ENCODE peak calls at places on chromosomes 7 and 10, in four cellular contexts. U is SK-N-SH, O is hepatocyte, A is mammary epithelial cell. R is an unnamed sample. For H4K20me1 and H3K4me1, the result is how much of the 10 kb centered on the place peaks cover.

GRCh38 chr10:124734311-124735166 is 9.6 kb downstream of the FAM53B start:
- DNase-seq in U (no peak), O (peak), A (no peak), R (peak)

GRCh38 chr7:15685358-15686181 is 913 bp downstream of the MEOX2 start:
- DNase-seq in U (peak), O (peak), A (peak), R (no peak)

GRCh38 chr7:99525713-99526440 is 21.4 kb downstream of the ZKSCAN5 start:
- DNase-seq in U (no peak), O (no peak), A (no peak), R (no peak)

GRCh38 chr10:124955872-124956271 is 13.9 kb downstream of the ZRANB1 start:
- DNase-seq in U (no peak), O (no peak), A (no peak), R (no peak)

GRCh38 chr10:127349737-127350136 is 153.3 kb upstream of the INSYN2A start:
- DNase-seq in U (no peak), O (no peak), A (no peak), R (no peak)

GRCh38 chr10:113930482-113931057 is 76.1 kb downstream of the NHLRC2 start:
- DNase-seq in U (no peak), O (no peak), A (no peak), R (no peak)

GRCh38 chr7:87474533-87475358 is 734 bp downstream of the ABCB4 start:
- DNase-seq in U (peak), O (peak), A (no peak), R (no peak)

GRCh38 chr10:133071801-133072595 is 15.7 kb upstream of the ADGRA1 start:
- DNase-seq in U (peak), O (no peak), A (no peak), R (no peak)

GRCh38 chr7:74051629-74052410 is 23.8 kb downstream of the ELN start:
- DNase-seq in U (peak), O (peak), A (no peak), R (peak)

GRCh38 chr7:134890246-134891240 is 95.8 kb upstream of the AGBL3 start:
- DNase-seq in U (peak), O (peak), A (peak), R (no peak)

GRCh38 chr7:77262311-77262710 is 62.7 kb upstream of the FGL2 start:
- DNase-seq in U (no peak), O (no peak), A (no peak), R (no peak)

GRCh38 chr7:114007391-114007790 is 88.6 kb upstream of the PPP1R3A start:
- DNase-seq in U (no peak), O (no peak), A (no peak), R (no peak)

GRCh38 chr7:29214816-29215215 is 20.2 kb downstream of the CHN2 start:
- DNase-seq in U (no peak), O (no peak), A (no peak), R (no peak)

GRCh38 chr10:69955211-69955805 is 97.3 kb upstream of the MACROH2A2 start:
- DNase-seq in U (no peak), O (no peak), A (no peak), R (no peak)

GRCh38 chr10:60958892-60959601 is 15.1 kb upstream of the RHOBTB1 start:
- DNase-seq in U (no peak), O (peak), A (no peak), R (no peak)

GRCh38 chr10:102781921-102782542 is 38.3 kb downstream of the WBP1L start:
- DNase-seq in U (no peak), O (no peak), A (peak), R (no peak)

GRCh38 chr10:102783541-102783930 is 39.8 kb downstream of the WBP1L start:
- DNase-seq in U (no peak), O (no peak), A (peak), R (no peak)

GRCh38 chr10:102781089-102781920 is 37.6 kb downstream of the WBP1L start:
- DNase-seq in U (no peak), O (peak), A (no peak), R (no peak)

GRCh38 chr10:102780246-102780645 is 36.5 kb downstream of the WBP1L start:
- DNase-seq in U (no peak), O (no peak), A (peak), R (no peak)

DNA sequence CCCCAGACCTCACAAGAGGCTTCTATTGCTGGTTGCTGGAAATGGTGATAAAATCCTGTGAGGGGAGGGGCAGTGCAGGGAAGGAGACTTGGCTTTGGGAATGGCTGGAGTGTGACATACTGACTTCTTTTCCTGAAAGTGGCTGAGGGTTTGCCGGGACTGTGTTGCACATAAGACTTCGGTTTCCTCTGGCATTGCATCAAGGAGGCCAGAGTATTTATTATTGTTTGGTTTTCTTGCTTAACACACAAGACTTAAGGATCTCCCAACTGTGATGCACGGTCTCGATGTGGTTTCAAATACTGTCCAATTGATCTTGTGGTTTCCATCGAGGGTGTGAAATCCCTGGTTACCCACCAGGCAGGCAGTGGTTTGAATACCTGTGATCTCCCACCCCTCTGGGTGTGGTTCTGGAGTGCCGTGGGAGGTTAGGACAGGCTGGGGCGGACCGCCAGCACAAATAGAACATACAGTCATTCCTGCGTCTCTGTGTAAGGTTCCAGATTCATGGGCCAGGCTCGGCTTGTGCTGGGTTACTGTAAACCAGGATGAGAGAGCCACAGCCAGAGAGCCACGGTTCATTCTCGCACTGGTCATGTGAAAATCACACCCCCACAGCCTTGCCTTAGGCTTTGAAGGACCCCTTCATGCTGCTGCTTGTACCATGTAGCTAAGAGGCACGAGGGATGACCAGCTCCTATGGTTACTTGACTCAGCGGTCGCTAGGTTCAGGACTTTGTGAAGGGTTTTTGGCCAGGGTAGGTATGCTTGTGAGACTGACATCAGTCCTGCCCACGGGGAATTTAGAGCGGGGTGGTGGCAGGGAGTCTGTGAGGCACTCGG is 39.2 kb downstream of the WBP1L start:
- DNase-seq in U (no peak), O (peak), A (peak), R (no peak)
- H3K4me2 ChIP-seq in U (no peak), O (peak), A (peak), R (no peak)

DNA sequence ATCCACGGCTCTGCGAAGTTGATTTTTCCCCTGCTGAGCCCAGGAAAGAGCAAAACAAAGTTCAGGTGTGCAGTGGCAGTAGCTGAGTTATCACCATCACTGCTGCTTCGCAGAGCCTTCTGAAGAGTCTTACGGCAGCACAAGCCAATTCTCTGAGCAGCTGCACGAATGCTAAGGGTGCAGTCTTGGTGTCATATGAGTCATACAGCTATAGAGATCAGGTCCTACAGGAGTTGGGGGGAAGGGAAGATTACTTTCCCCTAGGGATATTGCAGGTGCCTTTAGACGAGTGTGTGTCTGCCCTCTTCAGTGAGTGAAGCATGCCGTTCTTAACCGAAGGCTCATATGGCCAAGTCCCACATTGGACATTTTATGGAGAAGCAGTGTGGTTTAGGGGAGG is 227.8 kb downstream of the CELF2 start:
- DNase-seq in U (no peak), O (peak), A (no peak), R (no peak)
- H4K20me1 ChIP-seq in U (under half), O (under half), A (under half), R (half or more)

GRCh38 chr7:44631458-44632115 is 25.2 kb downstream of the OGDH start:
- DNase-seq in U (no peak), O (peak), A (no peak), R (no peak)
- H3K4me1 ChIP-seq in U (under half), O (half or more), A (under half), R (under half)

GRCh38 chr10:102631525-102632393 is 12.5 kb upstream of the TRIM8 start:
- DNase-seq in U (no peak), O (no peak), A (no peak), R (no peak)
- H3K4me2 ChIP-seq in U (peak), O (peak), A (no peak), R (no peak)

GRCh38 chr7:157434231-157434630 is 97.4 kb downstream of the DNAJB6 start:
- DNase-seq in U (no peak), O (no peak), A (no peak), R (no peak)
- H4K20me1 ChIP-seq in U (under half), O (under half), A (under half), R (under half)

DNA sequence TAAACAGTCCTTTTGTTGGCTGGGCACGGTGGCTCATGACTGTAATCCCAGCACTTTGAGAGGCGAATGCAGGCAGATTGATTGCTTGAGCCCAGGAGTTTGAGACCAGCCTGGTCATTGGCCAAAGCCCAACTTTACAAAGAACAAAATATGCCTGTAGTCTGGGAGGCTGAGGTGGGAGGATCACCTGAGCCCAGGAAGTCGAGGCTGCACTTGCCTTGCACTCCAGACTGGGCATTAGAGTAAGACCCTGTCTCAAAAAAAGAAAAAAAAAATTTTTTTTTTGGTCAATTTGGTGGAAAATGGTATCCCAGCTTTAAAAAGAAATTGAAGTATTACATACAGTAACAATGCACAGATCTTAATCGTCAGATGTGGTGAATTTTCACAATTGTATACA is 4.8 kb downstream of the GLRX3 start:
- DNase-seq in U (no peak), O (no peak), A (no peak), R (no peak)
- H3K4me1 ChIP-seq in U (under half), O (under half), A (under half), R (under half)

DNA sequence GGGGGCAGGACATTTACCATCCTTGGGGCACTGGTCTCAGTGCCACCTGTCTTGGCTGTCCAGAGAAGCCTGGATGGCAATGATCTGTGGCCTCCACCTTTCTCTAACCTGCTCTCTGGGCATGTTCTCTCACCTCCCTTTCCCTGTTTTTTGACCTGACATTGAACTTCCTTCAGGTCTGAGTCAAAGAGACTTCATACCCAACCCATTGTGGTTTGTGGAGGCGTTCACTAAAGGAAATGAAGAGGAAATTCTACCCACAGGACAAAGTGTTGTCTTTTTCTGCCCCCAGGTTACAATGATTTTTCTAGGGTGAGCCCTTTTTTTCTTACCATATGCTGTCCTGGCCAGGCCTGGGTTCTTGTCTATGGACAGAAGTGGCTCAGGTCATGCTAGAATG is 76.6 kb downstream of the CYP26A1 start:
- DNase-seq in U (no peak), O (no peak), A (peak), R (no peak)
- H3K4me2 ChIP-seq in U (no peak), O (no peak), A (peak), R (no peak)

R was measured in DND-41.